ENCODE peak calls at places on chromosomes 6 and 20, in eight cellular contexts. Y is PC-3; J is iPS DF 6.9; D is right atrium auricular region; Z is stromal cell of bone marrow; I is stimulated activated CD4-positive, alpha-beta T cell treated with anti-CD3 and anti-CD28 coated beads, Interleukin-2, amount 100 ng/mL, for 48 hours; T is anterior cingulate cortex; X is astrocyte of the hippocampus. F is an unnamed sample.

GRCh38 chr6:134564705-134565104 is 246.8 kb upstream of the SGK1 start:
- DNase-seq in D (no peak), X (no peak), Y (no peak), Z (no peak), I (no peak), T (peak), J (no peak), F (no peak)

GRCh38 chr6:163180874-163181541 is 233.5 kb upstream of the QKI start:
- DNase-seq in T (peak), Z (peak), I (no peak), D (peak), Y (peak), J (peak), X (peak), F (peak)

GRCh38 chr20:46814366-46815232 is 80.0 kb upstream of the EYA2 start:
- DNase-seq in J (no peak), D (no peak), Z (peak), X (peak), T (no peak), I (no peak), Y (peak), F (no peak)

GRCh38 chr6:2866183-2866846 is 24.7 kb upstream of the SERPINB1 start:
- DNase-seq in J (no peak), I (no peak), Z (no peak), D (no peak), X (no peak), Y (no peak), T (no peak), F (no peak)

GRCh38 chr6:141539617-141540016 is 593.1 kb upstream of the GJE1 start:
- DNase-seq in Y (no peak), I (no peak), X (no peak), Z (no peak), T (no peak), J (no peak), D (no peak), F (no peak)

GRCh38 chr20:57638895-57639236 is 18.6 kb upstream of the ZBP1 start:
- DNase-seq in X (no peak), Z (no peak), T (no peak), J (no peak), D (no peak), Y (peak), I (no peak), F (no peak)

GRCh38 chr6:136173519-136174507 is 76.3 kb downstream of the MTFR2 start:
- DNase-seq in J (no peak), Y (no peak), T (no peak), Z (no peak), I (peak), X (no peak), D (peak), F (no peak)

GRCh38 chr20:34709836-34710567 is 5.9 kb downstream of the TP53INP2 start:
- DNase-seq in X (peak), D (peak), T (peak), I (no peak), Z (peak), Y (peak), J (no peak), F (no peak)

GRCh38 chr20:48147326-48147725 is 362.0 kb upstream of the SULF2 start:
- DNase-seq in J (no peak), I (no peak), T (no peak), X (no peak), Y (no peak), Z (no peak), D (no peak), F (no peak)

GRCh38 chr6:131510094-131510493 is 62.9 kb upstream of the ARG1 start:
- DNase-seq in D (no peak), J (peak), Z (no peak), Y (no peak), I (no peak), T (no peak), X (no peak), F (no peak)

GRCh38 chr6:33672808-33673207 is 38.7 kb downstream of the UQCC2 start:
- DNase-seq in J (no peak), D (peak), X (peak), I (no peak), T (no peak), Z (peak), Y (peak), F (no peak)

GRCh38 chr20:1377341-1377871 is 15.4 kb downstream of the FKBP1A start:
- DNase-seq in T (no peak), X (no peak), Z (no peak), I (no peak), Y (peak), J (no peak), D (no peak), F (no peak)

GRCh38 chr6:81736428-81736827 is 16.1 kb downstream of the TENT5A start:
- DNase-seq in J (no peak), Z (no peak), I (no peak), Y (no peak), D (no peak), X (no peak), T (no peak), F (no peak)

GRCh38 chr6:167652701-167653095 is 174.0 kb upstream of the AFDN start:
- DNase-seq in Z (no peak), Y (no peak), X (no peak), D (no peak), T (no peak), J (no peak), I (no peak), F (no peak)

GRCh38 chr20:36116813-36117441 is 37.6 kb upstream of the EPB41L1 start:
- DNase-seq in Z (peak), D (no peak), T (no peak), Y (peak), J (no peak), X (peak), I (no peak), F (no peak)

GRCh38 chr20:45752747-45753146 is 30.6 kb downstream of the SPINT4 start:
- DNase-seq in J (no peak), T (no peak), Y (no peak), X (no peak), I (no peak), Z (peak), D (no peak), F (no peak)

GRCh38 chr6:42766163-42766670 is 15.6 kb upstream of the BICRAL start:
- DNase-seq in J (no peak), T (no peak), Y (peak), X (peak), D (no peak), I (no peak), Z (no peak), F (no peak)

GRCh38 chr6:29926795-29927427 is 15.4 kb upstream of the HLA-A start:
- DNase-seq in T (peak), X (peak), J (no peak), Z (peak), Y (no peak), D (peak), I (peak), F (no peak)

GRCh38 chr20:9555781-9556180 is 41.4 kb downstream of the LAMP5 start:
- DNase-seq in Z (peak), D (no peak), I (no peak), J (no peak), X (no peak), Y (peak), T (no peak), F (no peak)

GRCh38 chr20:19254086-19254821 is 41.8 kb downstream of the SLC24A3 start:
- DNase-seq in T (no peak), Z (no peak), D (no peak), X (no peak), Y (no peak), I (no peak), J (no peak), F (peak)